ENCODE peak calls at places on chromosomes 2 and 18, in ten cellular contexts. X is OCI-LY7; V is neuronal stem cell; U is psoas muscle; R is fibroblast of lung; E is CD8-positive, alpha-beta T cell; P is CD8-positive, alpha-beta memory T cell; C is tibial artery; T is stomach; L is body of pancreas. W is an unnamed sample. For H3K9me3, the result is how much of the 10 kb centered on the place peaks cover.

GRCh38 chr2:112024896-112025491 is 30.1 kb upstream of the TMEM87B start:
- DNase-seq in X (no peak), V (no peak), U (no peak), R (no peak), E (no peak), P (no peak), C (no peak), T (no peak), L (no peak), W (no peak)

GRCh38 chr2:169637620-169638019 is 53.5 kb downstream of the PPIG start:
- DNase-seq in X (no peak), V (no peak), U (no peak), R (peak), E (no peak), P (no peak), C (no peak), T (no peak), L (no peak), W (no peak)

GRCh38 chr18:23259701-23260661 is 124.7 kb downstream of the CABLES1 start:
- DNase-seq in X (peak), V (peak), U (peak), R (peak), E (peak), P (no peak), C (peak), T (peak), L (peak), W (no peak)

GRCh38 chr2:71685941-71686611 is 232.7 kb downstream of the DYSF start:
- DNase-seq in X (no peak), V (no peak), U (no peak), R (no peak), E (no peak), P (no peak), C (no peak), T (no peak), L (no peak), W (no peak)

GRCh38 chr2:105396254-105397024 is 2.4 kb downstream of the FHL2 start:
- DNase-seq in X (no peak), V (no peak), U (peak), R (peak), E (no peak), P (no peak), C (peak), T (peak), L (peak), W (no peak)

GRCh38 chr2:120853294-120854013 is 117.8 kb downstream of the GLI2 start:
- DNase-seq in X (no peak), V (no peak), U (no peak), R (no peak), E (no peak), P (no peak), C (no peak), T (no peak), L (no peak), W (no peak)

GRCh38 chr2:218296200-218296599 is 3.9 kb upstream of the TMBIM1 start:
- DNase-seq in X (no peak), V (no peak), U (no peak), R (no peak), E (no peak), P (no peak), C (no peak), T (no peak), L (no peak), W (no peak)

GRCh38 chr18:59208602-59209001 is 11.4 kb upstream of the GRP start:
- DNase-seq in X (no peak), V (no peak), U (no peak), R (no peak), E (no peak), P (no peak), C (no peak), T (no peak), L (no peak), W (no peak)

GRCh38 chr18:49560277-49561126 is 1.4 kb upstream of the LIPG start:
- DNase-seq in X (no peak), V (no peak), U (peak), R (peak), E (no peak), P (no peak), C (no peak), T (no peak), L (peak), W (no peak)

GRCh38 chr2:158202151-158202778 is 100.6 kb downstream of the UPP2 start:
- DNase-seq in X (no peak), V (no peak), U (no peak), R (peak), E (no peak), P (no peak), C (no peak), T (no peak), L (no peak), W (no peak)

GRCh38 chr2:96306370-96306769 is 1.0 kb upstream of the SNRNP200 start:
- DNase-seq in X (no peak), V (no peak), U (no peak), R (no peak), E (no peak), P (no peak), C (no peak), T (no peak), L (no peak), W (no peak)

GRCh38 chr2:202541137-202541536 is 93.6 kb upstream of the FAM117B start:
- DNase-seq in X (no peak), V (no peak), U (no peak), R (peak), E (no peak), P (no peak), C (no peak), T (peak), L (no peak), W (no peak)

GRCh38 chr2:214706986-214707385 is 102.5 kb downstream of the BARD1 start:
- DNase-seq in X (no peak), V (no peak), U (no peak), R (peak), E (no peak), P (no peak), C (no peak), T (peak), L (peak), W (no peak)

GRCh38 chr2:152409691-152410597 is 75.0 kb downstream of the FMNL2 start:
- DNase-seq in X (no peak), V (no peak), U (no peak), R (peak), E (no peak), P (no peak), C (no peak), T (no peak), L (peak), W (no peak)

GRCh38 chr2:235264121-235264493 is 229.7 kb upstream of the AGAP1 start:
- DNase-seq in X (no peak), V (no peak), U (no peak), R (no peak), E (no peak), P (no peak), C (no peak), T (no peak), L (no peak), W (no peak)

GRCh38 chr18:45617284-45617683 is 2.0 kb downstream of the SLC14A2 start:
- DNase-seq in X (no peak), V (no peak), U (peak), R (peak), E (no peak), P (no peak), C (peak), T (peak), L (peak), W (no peak)

GRCh38 chr2:239523944-239524310 is 123.1 kb upstream of the HDAC4 start:
- DNase-seq in X (no peak), V (no peak), U (peak), R (no peak), E (no peak), P (no peak), C (no peak), T (no peak), L (no peak), W (no peak)

GRCh38 chr2:142869461-142870106 is 7.9 kb upstream of the KYNU start:
- DNase-seq in X (no peak), V (no peak), U (no peak), R (no peak), E (no peak), P (no peak), C (no peak), T (no peak), L (no peak), W (no peak)

GRCh38 chr2:113829270-113829669 is 60.6 kb upstream of the ACTR3 start:
- DNase-seq in X (no peak), V (no peak), U (no peak), R (no peak), E (no peak), P (no peak), C (no peak), T (no peak), L (no peak), W (no peak)

GRCh38 chr2:44817673-44818335 is 123.7 kb upstream of the SIX3 start:
- DNase-seq in X (no peak), V (no peak), U (no peak), R (no peak), E (no peak), P (no peak), C (no peak), T (no peak), L (no peak), W (no peak)

GRCh38 chr18:45686892-45687611 is 36.9 kb upstream of the SLC14A1 start:
- DNase-seq in X (no peak), V (no peak), U (no peak), R (no peak), E (peak), P (peak), C (no peak), T (no peak), L (peak), W (no peak)

GRCh38 chr2:234490239-234491074 is 6.4 kb downstream of the ARL4C start:
- DNase-seq in X (peak), V (no peak), U (no peak), R (no peak), E (no peak), P (no peak), C (no peak), T (no peak), L (no peak), W (no peak)

GRCh38 chr2:225270861-225271260 is 128.6 kb upstream of the NYAP2 start:
- DNase-seq in X (peak), V (no peak), U (no peak), R (peak), E (no peak), P (no peak), C (no peak), T (no peak), L (peak), W (no peak)

GRCh38 chr2:101124684-101125366 is 26.4 kb downstream of the TBC1D8 start:
- DNase-seq in X (no peak), V (no peak), U (peak), R (peak), E (no peak), P (no peak), C (peak), T (peak), L (peak), W (no peak)

GRCh38 chr2:163753721-163754120 is 17.9 kb upstream of the FIGN start:
- DNase-seq in X (no peak), V (no peak), U (no peak), R (peak), E (no peak), P (no peak), C (no peak), T (no peak), L (no peak), W (no peak)

GRCh38 chr2:65430515-65431416 is 1.6 kb downstream of the SPRED2 start:
- DNase-seq in X (peak), V (peak), U (peak), R (peak), E (peak), P (peak), C (peak), T (peak), L (peak), W (peak)

GRCh38 chr2:191404568-191404991 is 159.4 kb downstream of the MYO1B start:
- DNase-seq in X (no peak), V (no peak), U (no peak), R (peak), E (no peak), P (no peak), C (no peak), T (no peak), L (no peak), W (no peak)

GRCh38 chr2:114201781-114202180 is 240.7 kb upstream of the DPP10 start:
- DNase-seq in X (peak), V (no peak), U (no peak), R (no peak), E (no peak), P (no peak), C (no peak), T (no peak), L (no peak), W (no peak)

GRCh38 chr2:150370600-150370999 is 116.9 kb downstream of the RND3 start:
- DNase-seq in X (no peak), V (no peak), U (no peak), R (no peak), E (no peak), P (no peak), C (no peak), T (no peak), L (no peak), W (no peak)

GRCh38 chr2:205914198-205914597 is 171.8 kb downstream of the INO80D start:
- DNase-seq in X (no peak), V (no peak), U (no peak), R (no peak), E (no peak), P (no peak), C (no peak), T (no peak), L (no peak), W (no peak)

GRCh38 chr2:77087987-77088414 is 434.2 kb downstream of the LRRTM4 start:
- DNase-seq in X (no peak), V (no peak), U (no peak), R (no peak), E (no peak), P (no peak), C (no peak), T (no peak), L (no peak), W (no peak)

GRCh38 chr2:118686364-118686763 is 161.1 kb downstream of the EN1 start:
- DNase-seq in X (no peak), V (no peak), U (no peak), R (peak), E (no peak), P (no peak), C (no peak), T (no peak), L (no peak), W (no peak)

GRCh38 chr2:182330451-182331325 is 96.1 kb downstream of the PDE1A start:
- DNase-seq in X (no peak), V (no peak), U (no peak), R (peak), E (no peak), P (no peak), C (no peak), T (no peak), L (no peak), W (no peak)

GRCh38 chr2:129318581-129319421 is 660.7 kb upstream of the RAB6C start:
- DNase-seq in X (no peak), V (no peak), U (no peak), R (no peak), E (no peak), P (no peak), C (no peak), T (no peak), L (no peak), W (no peak)

GRCh38 chr2:27427863-27428212 is 593 bp upstream of the NRBP1 start:
- DNase-seq in X (no peak), V (peak), U (no peak), R (peak), E (no peak), P (no peak), C (no peak), T (no peak), L (no peak), W (no peak)

GRCh38 chr18:42310956-42311355 is 355.9 kb downstream of the PIK3C3 start:
- DNase-seq in X (no peak), V (no peak), U (peak), R (peak), E (no peak), P (no peak), C (peak), T (no peak), L (no peak), W (no peak)

GRCh38 chr2:159982270-159982669 is 80.1 kb downstream of the PLA2R1 start:
- DNase-seq in X (no peak), V (no peak), U (peak), R (peak), E (no peak), P (no peak), C (peak), T (no peak), L (peak), W (no peak)

DNA sequence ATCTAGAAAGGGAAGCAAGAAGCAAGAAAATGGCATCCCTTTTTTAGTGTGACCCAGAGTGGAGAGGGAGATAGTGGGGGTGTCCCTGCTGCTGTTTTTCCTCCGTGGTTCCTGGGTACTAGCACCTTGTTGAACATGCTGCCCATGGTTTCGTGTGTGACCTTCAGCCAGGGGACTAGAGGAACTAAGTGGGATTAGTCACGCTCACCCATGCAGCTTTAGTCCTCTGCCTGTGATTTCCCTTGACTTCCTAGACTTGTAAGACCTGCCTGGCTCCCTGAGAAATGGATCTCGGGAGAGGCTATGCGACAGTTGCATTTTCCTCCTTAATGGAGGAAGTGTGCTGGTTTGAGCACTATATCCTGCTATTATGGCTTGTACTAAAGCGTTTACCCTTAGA is 471.4 kb downstream of the DCDC2C start:
- DNase-seq in X (no peak), V (no peak), U (no peak), R (peak), E (no peak), P (no peak), C (no peak), T (no peak), L (no peak), W (no peak)
- H3K9me3 ChIP-seq in X (under half), V (under half), U (under half), R (under half), E (under half), P (under half), C (under half), T (under half), L (under half), W (under half)

DNA sequence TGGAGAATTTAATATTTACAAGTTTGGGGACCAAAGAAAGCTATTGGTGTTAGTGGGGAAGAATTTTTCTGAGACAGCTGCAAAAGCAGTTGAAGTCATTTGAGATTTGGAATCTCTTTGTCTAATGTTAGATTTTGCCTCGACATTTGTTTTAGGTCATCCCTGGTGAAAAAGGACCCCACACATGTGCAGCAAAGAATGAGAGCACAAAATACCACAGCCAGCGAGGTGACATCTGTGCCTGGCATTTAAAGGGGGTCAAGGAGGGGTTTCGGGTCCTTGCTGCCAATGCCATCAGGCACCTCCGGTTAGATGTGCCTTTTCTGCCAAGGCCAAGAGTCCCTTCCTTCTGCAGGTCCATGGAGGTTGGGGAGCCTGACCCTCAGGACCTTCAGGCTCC is 173.3 kb downstream of the TRIB2 start:
- DNase-seq in X (no peak), V (no peak), U (no peak), R (no peak), E (no peak), P (no peak), C (no peak), T (no peak), L (no peak), W (no peak)
- H3K9me3 ChIP-seq in X (under half), V (under half), U (under half), R (under half), E (under half), P (under half), C (under half), T (under half), L (under half), W (under half)

DNA sequence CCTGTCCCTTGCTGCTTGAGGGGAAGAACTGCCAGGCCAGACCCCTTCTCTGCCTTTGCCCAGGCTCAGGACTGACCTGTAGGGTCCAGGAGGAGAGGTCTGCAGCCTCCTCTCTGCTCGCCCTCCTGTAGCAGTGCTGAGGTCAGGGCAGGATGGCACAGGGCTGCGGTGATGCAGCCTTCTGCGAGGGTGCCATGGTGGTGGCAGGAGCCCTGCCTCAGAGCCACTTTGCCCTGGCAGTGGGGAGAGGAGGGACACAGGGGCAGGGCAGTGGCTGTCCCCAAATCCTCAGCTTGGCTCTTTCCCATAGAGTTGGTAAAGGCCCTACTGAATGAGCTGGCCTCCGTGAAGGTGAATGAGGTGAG is 884 bp downstream of the PROM2 start:
- DNase-seq in X (no peak), V (no peak), U (no peak), R (no peak), E (no peak), P (no peak), C (peak), T (peak), L (peak), W (no peak)
- H3K9me3 ChIP-seq in X (under half), V (under half), U (under half), R (under half), E (under half), P (under half), C (under half), T (under half), L (under half), W (under half)

DNA sequence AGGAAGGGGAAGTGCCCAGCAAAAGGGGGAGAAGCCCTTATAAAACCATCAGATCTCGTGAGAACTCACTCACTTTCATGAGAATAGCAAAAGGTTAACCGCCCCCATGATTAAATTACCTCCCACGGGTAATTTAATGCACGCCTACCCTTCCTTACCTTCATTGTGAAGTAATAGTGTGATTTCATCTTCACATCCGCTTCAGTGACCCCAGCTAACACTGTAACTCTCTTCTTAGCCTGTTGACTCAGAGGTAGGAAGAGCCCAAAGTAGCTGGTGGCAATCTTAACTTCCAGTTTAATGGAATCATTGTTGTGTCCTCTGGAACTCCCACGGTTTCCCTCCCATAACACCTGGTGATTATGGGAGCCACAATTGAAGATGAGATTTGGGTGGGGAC is 120.5 kb downstream of the GULP1 start:
- DNase-seq in X (no peak), V (no peak), U (no peak), R (no peak), E (no peak), P (no peak), C (no peak), T (no peak), L (no peak), W (no peak)
- H3K9me3 ChIP-seq in X (under half), V (under half), U (under half), R (under half), E (under half), P (under half), C (under half), T (under half), L (under half), W (under half)

GRCh38 chr2:82913566-82913965 is 1545.5 kb downstream of the SUCLG1 start:
- DNase-seq in X (no peak), V (no peak), U (no peak), R (peak), E (no peak), P (no peak), C (no peak), T (no peak), L (no peak), W (no peak)
- H3K9me3 ChIP-seq in X (under half), V (under half), U (under half), R (under half), E (under half), P (under half), C (under half), T (under half), L (under half), W (under half)

W was measured in T-helper 17 cell.